ENCODE peak calls at places on chromosome 14, in five cellular contexts. O is tibial artery, Z is PC-3, W is MM.1S, N is mesothelial cell of epicardium. M is an unnamed sample.
A peak's percentile ranks its signal among the peaks of the same experiment; 100 is the strongest.

GRCh38 chr14:66752109-66752508 is 244.2 kb downstream of the GPHN start:
- DNase-seq in O (no peak), Z (no peak), W (no peak), N (no peak), M (no peak)

GRCh38 chr14:53946404-53947400 is 9.9 kb downstream of the BMP4 start:
- DNase-seq in O (no peak), Z (no peak), W (no peak), N (peak; percentile 39), M (no peak)

GRCh38 chr14:68665116-68665515 is 127.8 kb downstream of the ZFP36L1 start:
- DNase-seq in O (peak; percentile 61), Z (peak; percentile 22), W (no peak), N (no peak), M (no peak)

GRCh38 chr14:45610303-45610702 is 357.3 kb upstream of the MIS18BP1 start:
- DNase-seq in O (no peak), Z (peak; percentile 49), W (no peak), N (no peak), M (no peak)

GRCh38 chr14:103512701-103513611 is 9.7 kb downstream of the CKB start:
- DNase-seq in O (peak; percentile 94), Z (peak; percentile 28), W (no peak), N (no peak), M (no peak)

GRCh38 chr14:68363401-68363800 is 429.5 kb downstream of the ZFP36L1 start:
- DNase-seq in O (no peak), Z (no peak), W (no peak), N (no peak), M (no peak)

GRCh38 chr14:68191567-68192321 is 372.2 kb downstream of the RAD51B start:
- DNase-seq in O (no peak), Z (peak; percentile 89), W (no peak), N (no peak), M (no peak)

GRCh38 chr14:96037891-96038557 is 1.1 kb upstream of the C14orf132 start:
- DNase-seq in O (peak; percentile 90), Z (no peak), W (no peak), N (no peak), M (no peak)

GRCh38 chr14:39173198-39173597 is 1.9 kb upstream of the PNN start:
- DNase-seq in O (no peak), Z (no peak), W (no peak), N (no peak), M (no peak)

GRCh38 chr14:36515896-36516718 is 3.9 kb downstream of the NKX2-1 start:
- DNase-seq in O (no peak), Z (no peak), W (no peak), N (no peak), M (no peak)

GRCh38 chr14:100546051-100546443 is 41.2 kb downstream of the BEGAIN start:
- DNase-seq in O (no peak), Z (peak; percentile 15), W (no peak), N (no peak), M (no peak)

GRCh38 chr14:89600950-89601826 is 184.2 kb upstream of the FOXN3 start:
- DNase-seq in O (no peak), Z (no peak), W (no peak), N (no peak), M (no peak)

GRCh38 chr14:77615231-77616132 is 955 bp downstream of the SPTLC2 start:
- DNase-seq in O (no peak), Z (peak; percentile 57), W (no peak), N (no peak), M (no peak)

GRCh38 chr14:34874386-34875030 is 652 bp downstream of the BAZ1A start:
- DNase-seq in O (peak; percentile 74), Z (peak; percentile 48), W (peak; percentile 49), N (peak; percentile 39), M (peak; percentile 28)

GRCh38 chr14:49961270-49962222 is 68.7 kb downstream of the ARF6 start:
- DNase-seq in O (no peak), Z (peak; percentile 65), W (no peak), N (no peak), M (no peak)

GRCh38 chr14:81323621-81324400 is 76.3 kb downstream of the STON2 start:
- DNase-seq in O (no peak), Z (peak; percentile 84), W (no peak), N (peak; percentile 28), M (no peak)

GRCh38 chr14:68792022-68792829 is 641 bp downstream of the ZFP36L1 start:
- DNase-seq in O (peak; percentile 76), Z (peak; percentile 45), W (peak; percentile 36), N (no peak), M (no peak)

GRCh38 chr14:91067186-91067585 is 6.7 kb upstream of the RPS6KA5 start:
- DNase-seq in O (no peak), Z (no peak), W (no peak), N (no peak), M (no peak)

GRCh38 chr14:73500360-73500759 is 9.6 kb downstream of the RIOX1 start:
- DNase-seq in O (no peak), Z (peak; percentile 59), W (no peak), N (no peak), M (no peak)

GRCh38 chr14:81265641-81266169 is 44.9 kb upstream of the GTF2A1 start:
- DNase-seq in O (no peak), Z (no peak), W (no peak), N (no peak), M (no peak)

GRCh38 chr14:76870146-76870545 is 43.9 kb downstream of the LRRC74A start:
- DNase-seq in O (no peak), Z (peak; percentile 36), W (no peak), N (no peak), M (no peak)

GRCh38 chr14:77458249-77458950 is 507 bp downstream of the AHSA1 start:
- DNase-seq in O (no peak), Z (peak; percentile 43), W (peak; percentile 23), N (no peak), M (no peak)

GRCh38 chr14:33914676-33915516 is 36.0 kb downstream of the EGLN3 start:
- DNase-seq in O (peak; percentile 79), Z (peak; percentile 79), W (peak; percentile 19), N (no peak), M (no peak)

GRCh38 chr14:52923902-52924575 is 26.8 kb downstream of the FERMT2 start:
- DNase-seq in O (no peak), Z (no peak), W (no peak), N (no peak), M (no peak)
- TF ChIP-seq CTCF in O (no peak), Z (peak; percentile 33), W (peak; percentile 13), N (no peak), M (no peak)

GRCh38 chr14:21194597-21194996 is 38.7 kb upstream of the OR5AU1 start:
- DNase-seq in O (no peak), Z (no peak), W (no peak), N (no peak), M (no peak)
- TF ChIP-seq CTCF in O (no peak), Z (no peak), W (no peak), N (no peak), M (no peak)

DNA sequence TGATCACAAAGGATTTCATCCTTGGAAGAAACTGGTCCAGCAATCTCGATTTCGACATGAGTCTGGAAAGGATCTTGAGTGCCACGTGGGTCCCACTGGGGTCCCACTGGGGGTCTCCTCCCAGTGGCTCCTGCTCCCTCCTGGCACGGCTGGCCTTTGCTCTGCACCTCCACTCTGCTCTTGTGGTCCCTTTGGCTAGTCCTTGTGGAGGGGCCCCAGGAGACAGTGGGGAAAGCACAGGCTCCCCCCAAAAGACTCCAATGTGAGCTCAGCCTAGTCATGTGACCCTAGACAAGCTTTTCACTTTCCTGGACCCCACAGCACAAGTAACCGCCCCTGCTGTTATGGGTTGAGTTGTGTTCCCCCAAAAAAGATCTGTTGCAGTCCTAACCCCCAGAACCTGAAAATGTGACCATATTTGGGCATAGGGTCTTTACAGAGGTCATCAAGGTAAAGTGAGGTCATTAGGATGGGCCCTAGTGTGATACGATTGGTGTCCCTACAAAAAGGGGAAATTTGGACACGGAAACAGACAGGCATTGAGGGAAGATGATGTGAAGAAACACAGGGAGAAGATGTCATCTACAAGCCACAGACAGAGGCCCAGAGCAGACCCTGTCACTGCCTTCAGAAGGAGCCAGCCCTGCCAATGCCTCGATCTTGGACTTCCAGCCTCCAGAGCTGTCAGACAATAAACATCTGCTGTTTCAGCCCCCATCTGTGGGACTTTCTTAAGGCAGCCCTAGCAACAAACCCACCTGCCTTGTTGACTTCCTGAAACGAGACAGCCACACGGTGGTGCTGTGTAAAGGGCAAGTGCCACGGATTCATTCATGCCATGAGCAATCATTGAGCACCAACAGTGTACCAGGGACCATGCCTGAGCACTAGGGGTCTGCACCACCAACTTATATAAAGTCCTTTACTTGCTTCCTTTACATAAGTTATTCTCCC is 23.8 kb upstream of the PPP2R5C start:
- DNase-seq in O (no peak), Z (no peak), W (no peak), N (no peak), M (no peak)
- TF ChIP-seq CTCF in O (no peak), Z (peak; percentile 31), W (peak; percentile 21), N (no peak), M (no peak)

DNA sequence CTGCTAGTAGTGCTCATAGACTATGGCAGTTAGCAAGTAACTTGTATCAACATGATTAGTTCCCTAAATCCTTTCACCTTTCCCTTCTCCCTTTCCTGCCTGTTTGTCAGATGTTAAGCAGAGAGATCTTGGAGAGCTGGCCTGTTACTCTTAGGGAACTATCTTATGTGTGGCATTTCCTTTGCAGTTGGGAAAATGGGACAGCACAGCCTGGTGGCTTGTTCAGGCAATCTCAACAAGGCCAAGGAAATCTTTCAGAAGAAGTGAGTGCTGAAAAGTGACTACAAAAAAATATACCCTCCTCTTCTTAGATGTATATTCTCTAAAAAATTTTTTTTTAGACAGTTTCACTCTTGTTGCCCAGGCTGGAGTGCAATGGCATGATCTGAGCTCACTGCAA is 7.4 kb downstream of the PARP2 start:
- DNase-seq in O (no peak), Z (no peak), W (no peak), N (no peak), M (no peak)
- TF ChIP-seq CTCF in O (no peak), Z (peak; percentile 24), W (peak; percentile 14), N (no peak), M (no peak)

DNA sequence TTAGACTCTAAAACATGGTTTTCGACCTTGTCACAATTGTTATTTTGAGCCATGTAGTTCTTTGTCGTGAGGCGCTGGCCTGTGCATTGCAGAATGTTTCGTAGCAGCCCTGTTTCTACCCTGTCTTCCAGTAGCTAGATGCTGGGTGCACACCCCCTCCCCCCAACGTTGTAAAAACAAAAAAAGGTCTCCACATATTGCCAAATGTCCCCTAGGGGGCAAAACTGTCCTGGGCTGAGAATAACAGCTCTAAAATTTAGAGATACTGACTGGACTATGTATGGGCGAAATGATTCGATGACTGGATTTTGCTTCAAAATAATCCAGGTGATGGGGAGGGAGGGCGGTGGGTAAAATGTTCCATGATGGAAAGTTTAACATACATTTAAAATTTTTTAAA is 126.1 kb upstream of the FUT8 start:
- DNase-seq in O (no peak), Z (peak; percentile 65), W (peak; percentile 43), N (no peak), M (no peak)
- TF ChIP-seq CTCF in O (no peak), Z (peak; percentile 72), W (peak; percentile 25), N (no peak), M (no peak)

DNA sequence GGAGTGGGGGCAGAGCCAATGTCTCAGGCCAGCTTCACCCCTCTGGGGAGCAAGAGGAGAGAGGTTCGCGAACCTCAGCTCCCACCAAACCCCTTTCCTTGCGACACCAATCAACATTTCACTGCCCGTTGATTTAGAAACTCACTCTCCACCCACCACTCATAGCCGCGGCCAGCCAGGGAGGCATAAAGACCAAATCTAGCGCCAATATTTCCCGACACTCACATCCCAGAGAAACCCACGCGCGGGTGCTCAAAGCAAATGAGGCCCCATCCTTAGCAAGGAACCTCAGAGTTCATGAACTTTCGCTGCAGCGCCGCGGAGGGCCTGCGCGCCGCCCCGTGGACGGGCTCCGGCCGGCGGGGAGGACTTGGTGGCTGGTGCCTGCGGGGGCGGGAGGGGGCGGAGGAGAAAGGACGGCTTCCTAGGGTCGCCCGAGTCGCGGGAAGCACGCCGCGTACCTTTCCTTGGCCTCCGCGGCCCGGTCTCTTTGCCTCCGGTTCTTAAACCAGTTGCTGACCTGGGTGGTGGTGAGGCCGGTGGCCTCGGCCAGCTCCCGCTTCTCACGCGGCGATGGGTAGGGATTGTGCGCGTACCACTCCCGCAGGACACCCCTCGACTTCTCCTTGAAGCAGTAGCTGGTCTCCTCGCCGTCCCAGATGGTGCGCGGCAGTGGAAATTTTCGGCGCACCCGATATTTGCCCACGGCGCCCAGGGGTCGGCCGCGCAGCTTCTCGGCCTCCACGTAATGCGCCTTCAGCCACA is 926 bp downstream of the SIX1 start:
- DNase-seq in O (peak; percentile 72), Z (peak; percentile 51), W (no peak), N (no peak), M (no peak)
- TF ChIP-seq CTCF in O (peak; percentile 15), Z (peak; percentile 45), W (no peak), N (no peak), M (no peak)